ENCODE peak calls at places on chromosome 15, in four cellular contexts. Z is colonic mucosa, R is A549, M is Peyer's patch. A is an unnamed sample.
A peak's percentile ranks its signal among the peaks of the same experiment; 100 is the strongest.

GRCh38 chr15:100194955-100195354 is 146.8 kb downstream of the ADAMTS17 start:
- DNase-seq in R (no peak), Z (no peak), M (no peak), A (no peak)

GRCh38 chr15:58515807-58516206 is 84.0 kb downstream of the LIPC start:
- DNase-seq in M (no peak), R (no peak), Z (no peak), A (peak; percentile 24)

GRCh38 chr15:70098170-70098460 is 398 bp upstream of the TLE3 start:
- DNase-seq in M (peak; percentile 70), R (no peak), Z (no peak), A (no peak)

GRCh38 chr15:68300115-68300940 is 22.8 kb downstream of the FEM1B start:
- DNase-seq in M (peak; percentile 78), Z (peak; percentile 70), R (no peak), A (no peak)

GRCh38 chr15:41512512-41513281 is 930 bp downstream of the LTK start:
- DNase-seq in M (peak; percentile 68), R (no peak), Z (peak; percentile 40), A (peak; percentile 35)

GRCh38 chr15:100988297-100988696 is 69.1 kb downstream of the LRRK1 start:
- DNase-seq in R (no peak), M (no peak), Z (no peak), A (no peak)

GRCh38 chr15:68597581-68597980 is 18.8 kb downstream of the CORO2B start:
- DNase-seq in M (no peak), Z (no peak), R (no peak), A (no peak)

GRCh38 chr15:56244237-56244810 is 645 bp upstream of the RFX7 start:
- DNase-seq in Z (peak; percentile 70), R (peak; percentile 75), M (peak; percentile 58), A (no peak)

GRCh38 chr15:27398631-27399030 is 427.6 kb downstream of the GABRG3 start:
- DNase-seq in Z (no peak), R (no peak), M (no peak), A (no peak)

DNA sequence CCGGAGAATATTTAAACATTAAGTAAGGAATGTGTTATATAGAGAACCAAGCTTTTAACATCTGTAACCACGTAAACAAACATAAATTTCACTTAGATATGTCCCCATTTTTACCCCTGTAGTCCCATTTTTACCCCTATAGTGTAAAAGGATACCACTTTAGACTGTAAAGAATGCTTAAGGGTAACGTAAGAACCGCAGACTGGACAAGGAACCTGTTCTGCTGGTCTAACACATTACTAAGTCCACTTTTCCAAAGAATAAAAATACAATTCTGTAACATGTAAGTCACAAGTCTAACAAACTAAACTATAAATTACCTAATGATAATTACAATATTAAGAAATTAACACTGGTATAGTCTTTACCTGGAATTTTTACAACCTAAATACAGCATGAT is 2.9 kb downstream of the SLC12A6 start:
- DNase-seq in Z (no peak), M (no peak), R (no peak), A (no peak)
- H3K4me3 ChIP-seq in Z (no peak overlapping the region), M (peak overlapping the region; percentile 3), R (no peak overlapping the region), A (peak overlapping the region; percentile 81)

GRCh38 chr15:31248263-31248662 is 78.4 kb upstream of the KLF13 start:
- DNase-seq in R (no peak), Z (no peak), M (no peak), A (no peak)
- H3K4me1 ChIP-seq in R (no peaks in the 10 kb centered on the region), Z (no peaks in the 10 kb centered on the region), M (no peaks in the 10 kb centered on the region), A (no peaks in the 10 kb centered on the region)

DNA sequence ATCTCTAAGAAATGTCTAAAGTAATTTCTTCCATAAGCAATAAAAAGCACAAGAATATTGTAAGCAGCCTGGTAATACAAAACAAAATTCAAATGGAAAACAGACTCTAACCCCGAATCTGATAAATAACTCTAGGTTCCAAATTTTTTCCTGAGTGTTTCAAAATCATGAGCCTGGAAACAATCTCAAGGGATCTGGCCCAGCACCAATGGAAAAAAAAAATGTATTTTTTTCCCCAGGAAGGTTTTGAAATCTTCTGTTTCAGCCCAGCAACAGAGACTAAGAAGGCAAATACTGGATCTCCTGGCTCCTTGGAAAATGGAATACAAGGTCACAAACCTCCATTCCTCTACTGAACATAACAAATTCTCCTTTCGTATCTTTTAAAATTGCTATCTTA is 13.0 kb downstream of the TBC1D2B start:
- DNase-seq in M (no peak), Z (no peak), R (no peak), A (no peak)
- H3K4me3 ChIP-seq in M (no peak overlapping the region), Z (no peak overlapping the region), R (no peak overlapping the region), A (no peak overlapping the region)

GRCh38 chr15:82263350-82263749 is 732 bp downstream of the SAXO2 start:
- DNase-seq in M (no peak), R (peak; percentile 68), Z (peak; percentile 27), A (no peak)
- H3K4me1 ChIP-seq in M (peaks cover 25% of the 10 kb centered on the region), R (peaks cover 19% of the 10 kb centered on the region), Z (no peaks in the 10 kb centered on the region), A (peaks cover 24% of the 10 kb centered on the region)

DNA sequence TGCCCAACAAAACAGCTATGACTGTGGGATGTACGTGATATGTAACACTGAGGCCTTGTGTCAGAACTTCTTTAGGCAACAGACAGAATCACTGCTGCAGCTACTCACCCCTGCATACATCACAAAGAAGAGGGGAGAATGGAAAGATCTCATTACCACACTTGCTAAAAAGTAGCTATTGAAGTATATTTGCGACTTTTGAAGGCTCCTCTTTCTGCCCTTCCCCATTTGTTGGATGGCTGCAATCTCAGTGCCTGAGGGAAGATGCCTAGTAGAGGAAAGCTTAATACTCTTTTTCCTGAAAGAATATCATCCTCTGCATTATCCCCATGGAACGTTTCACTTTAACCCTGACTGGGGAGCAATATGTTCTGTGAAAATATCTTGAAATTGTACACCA is 21.9 kb downstream of the SENP8 start:
- DNase-seq in Z (no peak), R (no peak), M (no peak), A (no peak)
- H3K4me3 ChIP-seq in Z (no peak overlapping the region), R (no peak overlapping the region), M (no peak overlapping the region), A (no peak overlapping the region)

GRCh38 chr15:47504624-47505256 is 212.6 kb upstream of the SEMA6D start:
- DNase-seq in R (no peak), Z (no peak), M (no peak), A (no peak)
- H3K4me1 ChIP-seq in R (no peaks in the 10 kb centered on the region), Z (no peaks in the 10 kb centered on the region), M (peaks cover 4% of the 10 kb centered on the region), A (no peaks in the 10 kb centered on the region)